ENCODE peak calls at places on chromosomes 16 and 17, in four cellular contexts. One of them, this sample, is unnamed. For H3K4me1, the result is how much of the 10 kb centered on the place peaks cover.

GRCh38 chr17:66203274-66204015 is 11.5 kb upstream of the CEP112 start:
- DNase-seq in breast epithelium: no peak
- DNase-seq in uterus: no peak
- DNase-seq in gastrocnemius medialis: no peak
- DNase-seq in this sample: no peak

GRCh38 chr16:2008009-2008526 is 1.6 kb downstream of the ZNF598 start:
- DNase-seq in breast epithelium: no peak
- DNase-seq in uterus: no peak
- DNase-seq in gastrocnemius medialis: peak
- DNase-seq in this sample: no peak

GRCh38 chr16:9630985-9631384 is 539.5 kb downstream of the HAPSTR1 start:
- DNase-seq in uterus: no peak
- DNase-seq in breast epithelium: no peak
- DNase-seq in gastrocnemius medialis: no peak
- DNase-seq in this sample: no peak

GRCh38 chr17:35587074-35587961 is at the start of gene AP2B1:
- DNase-seq in breast epithelium: peak
- DNase-seq in uterus: peak
- DNase-seq in gastrocnemius medialis: peak
- DNase-seq in this sample: peak

GRCh38 chr17:35947156-35947585 is 3.7 kb upstream of the LYZL6 start:
- DNase-seq in uterus: peak
- DNase-seq in breast epithelium: no peak
- DNase-seq in gastrocnemius medialis: no peak
- DNase-seq in this sample: peak

GRCh38 chr17:31448467-31449077 is 57.1 kb downstream of the RAB11FIP4 start:
- DNase-seq in gastrocnemius medialis: no peak
- DNase-seq in uterus: no peak
- DNase-seq in breast epithelium: no peak
- DNase-seq in this sample: no peak

GRCh38 chr17:44564429-44564828 is 7.1 kb downstream of the FZD2 start:
- DNase-seq in gastrocnemius medialis: no peak
- DNase-seq in breast epithelium: no peak
- DNase-seq in uterus: no peak
- DNase-seq in this sample: no peak

GRCh38 chr17:79715318-79716182 is 15.2 kb upstream of the ENPP7 start:
- DNase-seq in gastrocnemius medialis: no peak
- DNase-seq in breast epithelium: no peak
- DNase-seq in uterus: no peak
- DNase-seq in this sample: no peak

GRCh38 chr17:74223901-74224300 is 10.5 kb downstream of the TTYH2 start:
- DNase-seq in gastrocnemius medialis: no peak
- DNase-seq in uterus: no peak
- DNase-seq in breast epithelium: no peak
- DNase-seq in this sample: no peak

GRCh38 chr17:59888145-59888750 is 4.5 kb downstream of the TUBD1 start:
- DNase-seq in uterus: no peak
- DNase-seq in gastrocnemius medialis: no peak
- DNase-seq in breast epithelium: no peak
- DNase-seq in this sample: no peak

GRCh38 chr16:17283022-17283421 is 187.7 kb downstream of the XYLT1 start:
- DNase-seq in gastrocnemius medialis: no peak
- DNase-seq in uterus: no peak
- DNase-seq in breast epithelium: no peak
- DNase-seq in this sample: no peak

GRCh38 chr17:67531291-67531690 is 154.2 kb downstream of the PITPNC1 start:
- DNase-seq in breast epithelium: no peak
- DNase-seq in uterus: no peak
- DNase-seq in gastrocnemius medialis: no peak
- DNase-seq in this sample: peak

GRCh38 chr17:10205549-10206185 is 7.3 kb upstream of the GAS7 start:
- DNase-seq in breast epithelium: no peak
- DNase-seq in gastrocnemius medialis: no peak
- DNase-seq in uterus: no peak
- DNase-seq in this sample: no peak

GRCh38 chr17:72930031-72930430 is 162.5 kb downstream of the SLC39A11 start:
- DNase-seq in breast epithelium: no peak
- DNase-seq in uterus: no peak
- DNase-seq in gastrocnemius medialis: no peak
- DNase-seq in this sample: no peak

GRCh38 chr17:32588135-32588534 is 101.3 kb downstream of the CDK5R1 start:
- DNase-seq in breast epithelium: no peak
- DNase-seq in gastrocnemius medialis: no peak
- DNase-seq in uterus: no peak
- DNase-seq in this sample: no peak

GRCh38 chr17:57400648-57401047 is 144.3 kb downstream of the MSI2 start:
- DNase-seq in gastrocnemius medialis: no peak
- DNase-seq in uterus: no peak
- DNase-seq in breast epithelium: no peak
- DNase-seq in this sample: no peak

GRCh38 chr17:42378597-42379594 is 9.3 kb downstream of the STAT3 start:
- DNase-seq in gastrocnemius medialis: no peak
- DNase-seq in uterus: no peak
- DNase-seq in breast epithelium: no peak
- DNase-seq in this sample: no peak

GRCh38 chr17:45050680-45051059 is 762 bp downstream of the DCAKD start:
- DNase-seq in breast epithelium: no peak
- DNase-seq in gastrocnemius medialis: no peak
- DNase-seq in uterus: no peak
- DNase-seq in this sample: no peak

GRCh38 chr17:42288985-42289862 is 926 bp downstream of the STAT5A start:
- DNase-seq in uterus: peak
- DNase-seq in breast epithelium: no peak
- DNase-seq in gastrocnemius medialis: peak
- DNase-seq in this sample: peak

GRCh38 chr16:55033225-55034156 is 102.8 kb downstream of the IRX5 start:
- DNase-seq in breast epithelium: no peak
- DNase-seq in gastrocnemius medialis: no peak
- DNase-seq in uterus: no peak
- DNase-seq in this sample: no peak

GRCh38 chr17:34370997-34371395 is 8.0 kb upstream of the CCL1 start:
- DNase-seq in gastrocnemius medialis: no peak
- DNase-seq in uterus: no peak
- DNase-seq in breast epithelium: no peak
- DNase-seq in this sample: no peak

GRCh38 chr16:82824408-82824807 is 197.6 kb downstream of the CDH13 start:
- DNase-seq in uterus: no peak
- DNase-seq in gastrocnemius medialis: peak
- DNase-seq in breast epithelium: no peak
- DNase-seq in this sample: no peak

GRCh38 chr17:76481091-76481655 is 13.8 kb downstream of the AANAT start:
- DNase-seq in gastrocnemius medialis: no peak
- DNase-seq in uterus: no peak
- DNase-seq in breast epithelium: no peak
- DNase-seq in this sample: peak

GRCh38 chr16:88831838-88832237 is 20.1 kb upstream of the APRT start:
- DNase-seq in uterus: no peak
- DNase-seq in breast epithelium: no peak
- DNase-seq in gastrocnemius medialis: no peak
- DNase-seq in this sample: no peak

GRCh38 chr17:81419333-81419885 is 24.2 kb downstream of the BAHCC1 start:
- DNase-seq in uterus: peak
- DNase-seq in breast epithelium: peak
- DNase-seq in gastrocnemius medialis: peak
- DNase-seq in this sample: peak

GRCh38 chr17:71548540-71549190 is 572.2 kb upstream of the SOX9 start:
- DNase-seq in uterus: no peak
- DNase-seq in gastrocnemius medialis: no peak
- DNase-seq in breast epithelium: no peak
- DNase-seq in this sample: no peak

GRCh38 chr17:11589706-11590105 is 8.6 kb upstream of the DNAH9 start:
- DNase-seq in uterus: no peak
- DNase-seq in breast epithelium: no peak
- DNase-seq in gastrocnemius medialis: no peak
- DNase-seq in this sample: no peak

GRCh38 chr17:80655588-80655987 is 111.0 kb downstream of the RPTOR start:
- DNase-seq in gastrocnemius medialis: no peak
- DNase-seq in uterus: no peak
- DNase-seq in breast epithelium: no peak
- DNase-seq in this sample: no peak

GRCh38 chr16:50902457-50902856 is 160.6 kb downstream of the CYLD start:
- DNase-seq in gastrocnemius medialis: no peak
- DNase-seq in uterus: no peak
- DNase-seq in breast epithelium: no peak
- DNase-seq in this sample: no peak

GRCh38 chr17:77258638-77259037 is 117.9 kb downstream of the SEC14L1 start:
- DNase-seq in breast epithelium: no peak
- DNase-seq in uterus: no peak
- DNase-seq in gastrocnemius medialis: no peak
- DNase-seq in this sample: no peak

GRCh38 chr16:29963021-29963743 is 1.3 kb downstream of the TMEM219 start:
- DNase-seq in breast epithelium: no peak
- DNase-seq in uterus: no peak
- DNase-seq in gastrocnemius medialis: no peak
- DNase-seq in this sample: no peak

GRCh38 chr17:26809033-26809432 is 484.9 kb upstream of the WSB1 start:
- DNase-seq in uterus: no peak
- DNase-seq in breast epithelium: no peak
- DNase-seq in gastrocnemius medialis: no peak
- DNase-seq in this sample: no peak

GRCh38 chr17:79294459-79295071 is 219.9 kb downstream of the ENGASE start:
- DNase-seq in gastrocnemius medialis: no peak
- DNase-seq in breast epithelium: peak
- DNase-seq in uterus: peak
- DNase-seq in this sample: peak

GRCh38 chr17:32335046-32335445 is 6.9 kb downstream of the C17orf75 start:
- DNase-seq in gastrocnemius medialis: no peak
- DNase-seq in breast epithelium: no peak
- DNase-seq in uterus: no peak
- DNase-seq in this sample: no peak

GRCh38 chr17:80593171-80593570 is 48.5 kb downstream of the RPTOR start:
- DNase-seq in breast epithelium: no peak
- DNase-seq in gastrocnemius medialis: no peak
- DNase-seq in uterus: no peak
- DNase-seq in this sample: no peak

GRCh38 chr17:77778636-77779524 is 179.6 kb upstream of the TNRC6C start:
- DNase-seq in uterus: peak
- DNase-seq in gastrocnemius medialis: peak
- DNase-seq in breast epithelium: peak
- DNase-seq in this sample: peak

GRCh38 chr16:4410335-4411075 is 5.9 kb downstream of the CORO7 start:
- DNase-seq in gastrocnemius medialis: no peak
- DNase-seq in uterus: no peak
- DNase-seq in breast epithelium: peak
- DNase-seq in this sample: peak

DNA sequence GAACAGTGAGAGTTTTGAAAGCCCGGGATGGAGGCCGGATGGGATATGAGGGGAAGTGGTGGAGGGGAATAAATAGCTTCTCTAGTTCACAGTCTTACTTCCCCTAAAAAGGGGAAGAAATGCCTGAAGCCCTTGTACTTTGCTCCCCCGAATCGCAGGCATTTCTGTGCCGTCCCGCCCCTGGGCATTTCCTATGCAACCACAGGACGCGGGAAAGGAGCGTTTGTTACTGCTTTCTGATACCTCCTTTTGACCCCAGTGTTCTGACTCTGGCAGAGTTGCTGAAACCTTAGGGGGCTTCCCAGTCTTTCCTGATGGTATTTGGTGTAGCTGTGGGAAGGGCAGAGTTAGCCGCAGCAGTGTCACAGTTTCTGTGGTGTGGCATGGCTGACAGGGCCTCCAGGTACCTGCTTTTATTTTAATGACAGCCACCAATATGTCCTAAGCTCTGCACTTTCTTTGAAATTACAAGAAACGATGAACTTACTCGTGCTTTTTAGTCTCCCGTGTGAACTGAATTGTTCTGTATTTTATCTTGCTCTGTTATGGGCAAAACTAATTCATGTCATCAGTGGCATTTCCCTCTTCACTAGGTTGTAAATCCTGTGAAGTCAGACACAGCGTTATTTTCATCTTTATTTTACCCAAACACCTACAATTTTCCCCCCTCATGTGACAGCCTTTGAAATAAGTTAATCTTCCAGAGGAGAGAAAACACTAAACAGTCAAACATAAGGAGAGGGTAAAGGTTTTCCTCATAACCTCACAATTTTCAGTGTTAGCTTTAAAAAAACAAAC is 27.1 kb downstream of the USP10 start:
- DNase-seq in breast epithelium: no peak
- DNase-seq in gastrocnemius medialis: no peak
- DNase-seq in uterus: no peak
- DNase-seq in this sample: no peak
- H3K4me1 ChIP-seq in breast epithelium: under half
- H3K4me1 ChIP-seq in gastrocnemius medialis: under half
- H3K4me1 ChIP-seq in uterus: under half
- H3K4me1 ChIP-seq in this sample: under half

GRCh38 chr17:69088643-69089200 is 28.0 kb upstream of the ABCA9 start:
- DNase-seq in breast epithelium: no peak
- DNase-seq in uterus: no peak
- DNase-seq in gastrocnemius medialis: no peak
- DNase-seq in this sample: no peak

GRCh38 chr17:69082696-69083095 is 22.0 kb upstream of the ABCA9 start:
- DNase-seq in gastrocnemius medialis: no peak
- DNase-seq in uterus: no peak
- DNase-seq in breast epithelium: no peak
- DNase-seq in this sample: no peak

GRCh38 chr17:69090365-69090764 is 29.6 kb upstream of the ABCA9 start:
- DNase-seq in gastrocnemius medialis: no peak
- DNase-seq in uterus: no peak
- DNase-seq in breast epithelium: no peak
- DNase-seq in this sample: no peak

GRCh38 chr17:69084911-69085310 is 24.2 kb upstream of the ABCA9 start:
- DNase-seq in uterus: no peak
- DNase-seq in breast epithelium: no peak
- DNase-seq in gastrocnemius medialis: no peak
- DNase-seq in this sample: no peak
- TF ChIP-seq CTCF in uterus: no peak
- TF ChIP-seq CTCF in breast epithelium: no peak
- TF ChIP-seq CTCF in gastrocnemius medialis: no peak
- TF ChIP-seq CTCF in this sample: no peak

GRCh38 chr17:29760771-29761682 is 138.3 kb upstream of the CORO6 start:
- DNase-seq in breast epithelium: peak
- DNase-seq in uterus: peak
- DNase-seq in gastrocnemius medialis: peak
- DNase-seq in this sample: peak
- TF ChIP-seq POLR2A in breast epithelium: no peak
- TF ChIP-seq POLR2A in uterus: peak
- TF ChIP-seq POLR2A in gastrocnemius medialis: peak
- TF ChIP-seq POLR2A in this sample: peak

GRCh38 chr17:50662632-50663225 is 28.0 kb downstream of the ABCC3 start:
- DNase-seq in breast epithelium: no peak
- DNase-seq in uterus: no peak
- DNase-seq in gastrocnemius medialis: no peak
- DNase-seq in this sample: no peak
- H3K4me1 ChIP-seq in breast epithelium: under half
- H3K4me1 ChIP-seq in uterus: under half
- H3K4me1 ChIP-seq in gastrocnemius medialis: under half
- H3K4me1 ChIP-seq in this sample: under half